ENCODE peak calls at places on chromosomes 6 and 20, in four cellular contexts. B, Q, C and X are unnamed samples.
A peak's percentile ranks its signal among the peaks of the same experiment; 100 is the strongest.

GRCh38 chr6:19268718-19269117 is 568.5 kb upstream of the ID4 start:
- DNase-seq in B (no peak), Q (no peak), C (no peak), X (no peak)

GRCh38 chr6:159646731-159647130 is 46.3 kb downstream of the SOD2 start:
- DNase-seq in B (no peak), Q (no peak), C (no peak), X (no peak)

GRCh38 chr6:87350516-87350915 is 5.9 kb downstream of the C6orf163 start:
- DNase-seq in B (no peak), Q (no peak), C (no peak), X (no peak)

GRCh38 chr6:117449549-117450439 is 24.1 kb upstream of the ROS1 start:
- DNase-seq in B (peak; percentile 46), Q (peak; percentile 58), C (peak; percentile 77), X (no peak)

GRCh38 chr20:62925420-62926228 is 681 bp downstream of the DIDO1 start:
- DNase-seq in B (no peak), Q (no peak), C (peak; percentile 35), X (peak; percentile 55)

GRCh38 chr6:82365011-82365751 is 1.6 kb downstream of the TPBG start:
- DNase-seq in B (peak; percentile 67), Q (no peak), C (peak; percentile 62), X (no peak)

GRCh38 chr6:156828280-156828703 is 51.1 kb downstream of the ARID1B start:
- DNase-seq in B (no peak), Q (no peak), C (peak; percentile 83), X (no peak)

GRCh38 chr6:41288025-41288777 is 1.7 kb upstream of the TREM1 start:
- DNase-seq in B (no peak), Q (no peak), C (peak; percentile 71), X (no peak)

GRCh38 chr6:129635396-129636164 is 74.4 kb downstream of the ARHGAP18 start:
- DNase-seq in B (no peak), Q (peak; percentile 44), C (no peak), X (no peak)

GRCh38 chr6:47729457-47729856 is 31.1 kb downstream of the ADGRF4 start:
- DNase-seq in B (no peak), Q (no peak), C (no peak), X (no peak)

GRCh38 chr20:51174536-51174935 is 151.6 kb upstream of the KCNG1 start:
- DNase-seq in B (no peak), Q (no peak), C (no peak), X (no peak)

GRCh38 chr6:121247386-121247785 is 86.9 kb downstream of the TBC1D32 start:
- DNase-seq in B (no peak), Q (no peak), C (no peak), X (no peak)

GRCh38 chr6:30725713-30726505 is 5.8 kb downstream of the TUBB start:
- DNase-seq in B (peak; percentile 49), Q (no peak), C (peak; percentile 61), X (no peak)

GRCh38 chr6:27078734-27079357 is 168.7 kb upstream of the PRSS16 start:
- DNase-seq in B (peak; percentile 82), Q (peak; percentile 25), C (peak; percentile 73), X (no peak)

GRCh38 chr20:47493175-47493953 is 8.3 kb upstream of the NCOA3 start:
- DNase-seq in B (no peak), Q (peak; percentile 91), C (peak; percentile 93), X (no peak)

GRCh38 chr6:21522007-21522758 is 71.4 kb upstream of the SOX4 start:
- DNase-seq in B (no peak), Q (no peak), C (no peak), X (no peak)

GRCh38 chr6:143594647-143595046 is 83.1 kb upstream of the PHACTR2 start:
- DNase-seq in B (no peak), Q (no peak), C (no peak), X (no peak)

GRCh38 chr6:30818426-30818841 is 65.9 kb upstream of the DDR1 start:
- DNase-seq in B (no peak), Q (no peak), C (peak; percentile 73), X (no peak)

GRCh38 chr20:4633780-4634179 is 87.9 kb upstream of the PRND start:
- DNase-seq in B (no peak), Q (no peak), C (peak; percentile 55), X (no peak)

GRCh38 chr20:59810376-59811187 is 122.9 kb downstream of the SYCP2 start:
- DNase-seq in B (peak; percentile 28), Q (no peak), C (no peak), X (no peak)

GRCh38 chr20:10219452-10219791 is 792 bp downstream of the SNAP25 start:
- DNase-seq in B (peak; percentile 78), Q (peak; percentile 66), C (peak; percentile 70), X (peak; percentile 40)

GRCh38 chr6:136251394-136251793 is 1.3 kb upstream of the MTFR2 start:
- DNase-seq in B (no peak), Q (no peak), C (no peak), X (no peak)

GRCh38 chr6:6823568-6824224 is 235.2 kb downstream of the LY86 start:
- DNase-seq in B (no peak), Q (no peak), C (no peak), X (no peak)

GRCh38 chr20:20393207-20393606 is 25.3 kb downstream of the INSM1 start:
- DNase-seq in B (no peak), Q (no peak), C (no peak), X (no peak)

GRCh38 chr20:13947719-13948118 is 42.7 kb downstream of the SEL1L2 start:
- DNase-seq in B (no peak), Q (no peak), C (no peak), X (no peak)

GRCh38 chr6:128112494-128112893 is 211.6 kb upstream of the THEMIS start:
- DNase-seq in B (no peak), Q (no peak), C (no peak), X (no peak)

GRCh38 chr6:42137192-42137753 is 5.1 kb downstream of the C6orf132 start:
- DNase-seq in B (peak; percentile 64), Q (no peak), C (peak; percentile 77), X (no peak)

GRCh38 chr20:58669287-58670006 is 18.4 kb downstream of the STX16 start:
- DNase-seq in B (peak; percentile 83), Q (no peak), C (no peak), X (no peak)

GRCh38 chr6:65091561-65091960 is 615.5 kb downstream of the EYS start:
- DNase-seq in B (no peak), Q (no peak), C (no peak), X (no peak)

GRCh38 chr6:90080876-90081464 is 186.7 kb downstream of the GJA10 start:
- DNase-seq in B (no peak), Q (no peak), C (no peak), X (no peak)

GRCh38 chr6:36867471-36868224 is 7.0 kb downstream of the PPIL1 start:
- DNase-seq in B (no peak), Q (no peak), C (no peak), X (no peak)

GRCh38 chr6:151808331-151809241 is 1.1 kb downstream of the ESR1 start:
- DNase-seq in B (peak; percentile 39), Q (no peak), C (no peak), X (no peak)

GRCh38 chr20:5845686-5846651 is 95.8 kb downstream of the SHLD1 start:
- DNase-seq in B (no peak), Q (no peak), C (no peak), X (no peak)

GRCh38 chr6:139194740-139195139 is 59.9 kb downstream of the HECA start:
- DNase-seq in B (no peak), Q (no peak), C (no peak), X (no peak)

GRCh38 chr6:36788768-36789167 is 50.5 kb downstream of the CPNE5 start:
- DNase-seq in B (no peak), Q (no peak), C (no peak), X (no peak)

GRCh38 chr6:30880563-30881252 is 3.6 kb upstream of the DDR1 start:
- DNase-seq in B (peak; percentile 86), Q (no peak), C (no peak), X (no peak)

GRCh38 chr6:34549056-34549803 is 6.9 kb downstream of the SPDEF start:
- DNase-seq in B (no peak), Q (no peak), C (no peak), X (no peak)

GRCh38 chr20:43415661-43416430 is 41.9 kb upstream of the SRSF6 start:
- DNase-seq in B (no peak), Q (no peak), C (no peak), X (no peak)

GRCh38 chr20:15862178-15862577 is 711.1 kb downstream of the KIF16B start:
- DNase-seq in B (no peak), Q (no peak), C (peak; percentile 24), X (no peak)

DNA sequence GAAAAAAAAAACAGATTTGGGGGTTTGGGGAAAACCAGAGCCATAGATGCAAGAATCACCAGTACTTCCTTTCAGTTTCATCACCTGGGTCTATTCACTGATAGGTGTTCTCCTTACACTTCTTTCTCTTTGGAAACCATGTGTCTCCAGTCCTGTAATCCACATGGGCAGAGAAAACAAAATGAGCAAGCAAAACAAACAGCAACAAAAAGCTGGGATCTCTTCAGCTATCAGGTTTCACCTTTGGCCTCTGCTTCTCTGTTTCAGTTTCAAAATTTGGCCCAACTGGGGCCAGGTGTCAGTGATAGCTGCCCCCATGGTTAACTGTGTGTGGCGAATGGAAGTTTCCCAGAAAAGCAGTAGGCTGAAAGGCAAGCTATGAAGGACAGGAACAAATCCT is 220.0 kb upstream of the THBS2 start:
- DNase-seq in B (no peak), Q (no peak), C (no peak), X (no peak)
- H3K9me3 ChIP-seq in B (peaks cover 9% of the 10 kb centered on the region), Q (no peaks in the 10 kb centered on the region), C (no peaks in the 10 kb centered on the region), X (no peaks in the 10 kb centered on the region)

DNA sequence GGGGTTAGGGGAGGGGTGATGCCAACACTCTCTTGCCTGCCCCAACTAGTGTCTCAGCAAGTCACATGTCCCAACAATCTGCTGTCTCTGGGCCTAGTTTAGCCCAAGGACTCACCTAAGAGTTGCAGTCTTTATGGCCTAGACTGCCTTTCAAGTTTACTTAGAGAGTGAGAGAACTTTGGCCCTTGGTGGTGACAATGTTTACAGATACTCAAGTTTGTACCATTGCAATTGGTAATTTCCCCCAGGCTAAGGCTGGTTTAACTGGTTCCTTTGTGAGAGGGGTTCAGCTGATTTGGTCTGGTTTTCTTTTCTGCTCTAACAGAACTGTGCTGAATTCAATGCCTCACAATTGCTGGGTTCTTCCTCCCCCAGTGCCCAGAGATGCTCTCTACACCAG is 1279.9 kb upstream of the EYS start:
- DNase-seq in B (no peak), Q (no peak), C (peak; percentile 69), X (no peak)
- H3K9me3 ChIP-seq in B (no peaks in the 10 kb centered on the region), Q (no peaks in the 10 kb centered on the region), C (no peaks in the 10 kb centered on the region), X (no peaks in the 10 kb centered on the region)

GRCh38 chr6:85092224-85092623 is 327.8 kb upstream of the TBX18 start:
- DNase-seq in B (no peak), Q (no peak), C (no peak), X (no peak)

GRCh38 chr6:85096976-85097375 is 332.6 kb upstream of the TBX18 start:
- DNase-seq in B (no peak), Q (no peak), C (no peak), X (no peak)
- H3K9me3 ChIP-seq in B (no peaks in the 10 kb centered on the region), Q (no peaks in the 10 kb centered on the region), C (no peaks in the 10 kb centered on the region), X (no peaks in the 10 kb centered on the region)

GRCh38 chr6:147285087-147285855 is 81.1 kb downstream of the STXBP5 start:
- DNase-seq in B (no peak), Q (no peak), C (peak; percentile 68), X (no peak)
- H3K9me3 ChIP-seq in B (no peaks in the 10 kb centered on the region), Q (no peaks in the 10 kb centered on the region), C (no peaks in the 10 kb centered on the region), X (no peaks in the 10 kb centered on the region)